ENCODE peak calls at places on chromosomes 3 and 15, in nine cellular contexts. One of them, this sample, is unnamed.

GRCh38 chr3:17850448-17850847 is 108.0 kb upstream of the TBC1D5 start:
- DNase-seq in upper lobe of right lung: no peak
- DNase-seq in neural progenitor cell: no peak
- DNase-seq in fibroblast of pulmonary artery: peak
- DNase-seq in cardiac muscle cell: peak
- DNase-seq in stimulated activated CD4-positive, alpha-beta T cell treated with anti-CD3 and anti-CD28 coated beads, Interleukin-2, amount 100 ng/mL, for 24 hours: no peak
- DNase-seq in AG08396: no peak
- DNase-seq in germinal center: no peak
- DNase-seq in iPS DF 19.7: no peak
- DNase-seq in this sample: no peak

GRCh38 chr15:68818088-68818670 is 2.5 kb downstream of the ANP32A start:
- DNase-seq in upper lobe of right lung: peak
- DNase-seq in neural progenitor cell: peak
- DNase-seq in fibroblast of pulmonary artery: peak
- DNase-seq in cardiac muscle cell: peak
- DNase-seq in stimulated activated CD4-positive, alpha-beta T cell treated with anti-CD3 and anti-CD28 coated beads, Interleukin-2, amount 100 ng/mL, for 24 hours: peak
- DNase-seq in AG08396: peak
- DNase-seq in germinal center: peak
- DNase-seq in iPS DF 19.7: no peak
- DNase-seq in this sample: no peak

GRCh38 chr15:89575656-89576416 is 567 bp downstream of the TICRR start:
- DNase-seq in upper lobe of right lung: no peak
- DNase-seq in neural progenitor cell: peak
- DNase-seq in fibroblast of pulmonary artery: no peak
- DNase-seq in cardiac muscle cell: peak
- DNase-seq in stimulated activated CD4-positive, alpha-beta T cell treated with anti-CD3 and anti-CD28 coated beads, Interleukin-2, amount 100 ng/mL, for 24 hours: peak
- DNase-seq in AG08396: no peak
- DNase-seq in germinal center: peak
- DNase-seq in iPS DF 19.7: no peak
- DNase-seq in this sample: no peak

GRCh38 chr3:173128633-173129032 is 12.4 kb downstream of the SPATA16 start:
- DNase-seq in upper lobe of right lung: no peak
- DNase-seq in neural progenitor cell: no peak
- DNase-seq in fibroblast of pulmonary artery: no peak
- DNase-seq in cardiac muscle cell: no peak
- DNase-seq in stimulated activated CD4-positive, alpha-beta T cell treated with anti-CD3 and anti-CD28 coated beads, Interleukin-2, amount 100 ng/mL, for 24 hours: no peak
- DNase-seq in AG08396: no peak
- DNase-seq in germinal center: no peak
- DNase-seq in iPS DF 19.7: no peak
- DNase-seq in this sample: no peak

GRCh38 chr3:189167027-189167766 is 4.6 kb upstream of the TPRG1 start:
- DNase-seq in upper lobe of right lung: peak
- DNase-seq in neural progenitor cell: no peak
- DNase-seq in fibroblast of pulmonary artery: no peak
- DNase-seq in cardiac muscle cell: no peak
- DNase-seq in stimulated activated CD4-positive, alpha-beta T cell treated with anti-CD3 and anti-CD28 coated beads, Interleukin-2, amount 100 ng/mL, for 24 hours: peak
- DNase-seq in AG08396: no peak
- DNase-seq in germinal center: no peak
- DNase-seq in iPS DF 19.7: no peak
- DNase-seq in this sample: no peak

GRCh38 chr3:24810881-24811280 is 316.2 kb upstream of the THRB start:
- DNase-seq in upper lobe of right lung: no peak
- DNase-seq in neural progenitor cell: no peak
- DNase-seq in fibroblast of pulmonary artery: no peak
- DNase-seq in cardiac muscle cell: peak
- DNase-seq in stimulated activated CD4-positive, alpha-beta T cell treated with anti-CD3 and anti-CD28 coated beads, Interleukin-2, amount 100 ng/mL, for 24 hours: no peak
- DNase-seq in AG08396: no peak
- DNase-seq in germinal center: no peak
- DNase-seq in iPS DF 19.7: no peak
- DNase-seq in this sample: no peak

GRCh38 chr15:97652700-97653167 is 307.8 kb upstream of the ARRDC4 start:
- DNase-seq in upper lobe of right lung: no peak
- DNase-seq in neural progenitor cell: peak
- DNase-seq in fibroblast of pulmonary artery: no peak
- DNase-seq in cardiac muscle cell: no peak
- DNase-seq in stimulated activated CD4-positive, alpha-beta T cell treated with anti-CD3 and anti-CD28 coated beads, Interleukin-2, amount 100 ng/mL, for 24 hours: no peak
- DNase-seq in AG08396: no peak
- DNase-seq in germinal center: no peak
- DNase-seq in iPS DF 19.7: no peak
- DNase-seq in this sample: no peak

GRCh38 chr3:14532691-14533456 is 7.3 kb downstream of the GRIP2 start:
- DNase-seq in upper lobe of right lung: no peak
- DNase-seq in neural progenitor cell: peak
- DNase-seq in fibroblast of pulmonary artery: no peak
- DNase-seq in cardiac muscle cell: peak
- DNase-seq in stimulated activated CD4-positive, alpha-beta T cell treated with anti-CD3 and anti-CD28 coated beads, Interleukin-2, amount 100 ng/mL, for 24 hours: no peak
- DNase-seq in AG08396: no peak
- DNase-seq in germinal center: no peak
- DNase-seq in iPS DF 19.7: peak
- DNase-seq in this sample: no peak

GRCh38 chr3:54873059-54873695 is 54.7 kb downstream of the LRTM1 start:
- DNase-seq in upper lobe of right lung: no peak
- DNase-seq in neural progenitor cell: no peak
- DNase-seq in fibroblast of pulmonary artery: no peak
- DNase-seq in cardiac muscle cell: no peak
- DNase-seq in stimulated activated CD4-positive, alpha-beta T cell treated with anti-CD3 and anti-CD28 coated beads, Interleukin-2, amount 100 ng/mL, for 24 hours: no peak
- DNase-seq in AG08396: no peak
- DNase-seq in germinal center: no peak
- DNase-seq in iPS DF 19.7: no peak
- DNase-seq in this sample: no peak

GRCh38 chr3:171384101-171384891 is 75.9 kb downstream of the TNIK start:
- DNase-seq in upper lobe of right lung: no peak
- DNase-seq in neural progenitor cell: no peak
- DNase-seq in fibroblast of pulmonary artery: no peak
- DNase-seq in cardiac muscle cell: no peak
- DNase-seq in stimulated activated CD4-positive, alpha-beta T cell treated with anti-CD3 and anti-CD28 coated beads, Interleukin-2, amount 100 ng/mL, for 24 hours: no peak
- DNase-seq in AG08396: no peak
- DNase-seq in germinal center: no peak
- DNase-seq in iPS DF 19.7: no peak
- DNase-seq in this sample: no peak

GRCh38 chr3:197154-197855 is 742 bp downstream of the CHL1 start:
- DNase-seq in upper lobe of right lung: peak
- DNase-seq in neural progenitor cell: peak
- DNase-seq in fibroblast of pulmonary artery: no peak
- DNase-seq in cardiac muscle cell: no peak
- DNase-seq in stimulated activated CD4-positive, alpha-beta T cell treated with anti-CD3 and anti-CD28 coated beads, Interleukin-2, amount 100 ng/mL, for 24 hours: no peak
- DNase-seq in AG08396: peak
- DNase-seq in germinal center: peak
- DNase-seq in iPS DF 19.7: no peak
- DNase-seq in this sample: no peak

GRCh38 chr15:65327651-65328393 is 23.3 kb downstream of the RNU5B-1 start:
- DNase-seq in upper lobe of right lung: no peak
- DNase-seq in neural progenitor cell: no peak
- DNase-seq in fibroblast of pulmonary artery: no peak
- DNase-seq in cardiac muscle cell: no peak
- DNase-seq in stimulated activated CD4-positive, alpha-beta T cell treated with anti-CD3 and anti-CD28 coated beads, Interleukin-2, amount 100 ng/mL, for 24 hours: no peak
- DNase-seq in AG08396: peak
- DNase-seq in germinal center: no peak
- DNase-seq in iPS DF 19.7: no peak
- DNase-seq in this sample: no peak

GRCh38 chr15:74962671-74963070 is 6.1 kb upstream of the RPP25 start:
- DNase-seq in upper lobe of right lung: no peak
- DNase-seq in neural progenitor cell: no peak
- DNase-seq in fibroblast of pulmonary artery: no peak
- DNase-seq in cardiac muscle cell: no peak
- DNase-seq in stimulated activated CD4-positive, alpha-beta T cell treated with anti-CD3 and anti-CD28 coated beads, Interleukin-2, amount 100 ng/mL, for 24 hours: no peak
- DNase-seq in AG08396: no peak
- DNase-seq in germinal center: no peak
- DNase-seq in iPS DF 19.7: no peak
- DNase-seq in this sample: no peak

GRCh38 chr3:150589759-150590158 is 13.4 kb upstream of the SELENOT start:
- DNase-seq in upper lobe of right lung: no peak
- DNase-seq in neural progenitor cell: no peak
- DNase-seq in fibroblast of pulmonary artery: no peak
- DNase-seq in cardiac muscle cell: no peak
- DNase-seq in stimulated activated CD4-positive, alpha-beta T cell treated with anti-CD3 and anti-CD28 coated beads, Interleukin-2, amount 100 ng/mL, for 24 hours: no peak
- DNase-seq in AG08396: no peak
- DNase-seq in germinal center: no peak
- DNase-seq in iPS DF 19.7: no peak
- DNase-seq in this sample: no peak

GRCh38 chr15:41659855-41660234 is 360 bp upstream of the MGA start:
- DNase-seq in upper lobe of right lung: no peak
- DNase-seq in neural progenitor cell: no peak
- DNase-seq in fibroblast of pulmonary artery: no peak
- DNase-seq in cardiac muscle cell: no peak
- DNase-seq in stimulated activated CD4-positive, alpha-beta T cell treated with anti-CD3 and anti-CD28 coated beads, Interleukin-2, amount 100 ng/mL, for 24 hours: no peak
- DNase-seq in AG08396: no peak
- DNase-seq in germinal center: no peak
- DNase-seq in iPS DF 19.7: no peak
- DNase-seq in this sample: peak

GRCh38 chr15:66789029-66790025 is 87.3 kb downstream of the SMAD6 start:
- DNase-seq in upper lobe of right lung: peak
- DNase-seq in neural progenitor cell: no peak
- DNase-seq in fibroblast of pulmonary artery: peak
- DNase-seq in cardiac muscle cell: peak
- DNase-seq in stimulated activated CD4-positive, alpha-beta T cell treated with anti-CD3 and anti-CD28 coated beads, Interleukin-2, amount 100 ng/mL, for 24 hours: peak
- DNase-seq in AG08396: peak
- DNase-seq in germinal center: no peak
- DNase-seq in iPS DF 19.7: peak
- DNase-seq in this sample: no peak

GRCh38 chr3:123096126-123096525 is 29.3 kb downstream of the PDIA5 start:
- DNase-seq in upper lobe of right lung: no peak
- DNase-seq in neural progenitor cell: no peak
- DNase-seq in fibroblast of pulmonary artery: no peak
- DNase-seq in cardiac muscle cell: no peak
- DNase-seq in stimulated activated CD4-positive, alpha-beta T cell treated with anti-CD3 and anti-CD28 coated beads, Interleukin-2, amount 100 ng/mL, for 24 hours: no peak
- DNase-seq in AG08396: no peak
- DNase-seq in germinal center: no peak
- DNase-seq in iPS DF 19.7: no peak
- DNase-seq in this sample: no peak

GRCh38 chr15:69321041-69321554 is 22.4 kb downstream of the PAQR5 start:
- DNase-seq in upper lobe of right lung: no peak
- DNase-seq in neural progenitor cell: no peak
- DNase-seq in fibroblast of pulmonary artery: peak
- DNase-seq in cardiac muscle cell: peak
- DNase-seq in stimulated activated CD4-positive, alpha-beta T cell treated with anti-CD3 and anti-CD28 coated beads, Interleukin-2, amount 100 ng/mL, for 24 hours: no peak
- DNase-seq in AG08396: no peak
- DNase-seq in germinal center: no peak
- DNase-seq in iPS DF 19.7: no peak
- DNase-seq in this sample: no peak

GRCh38 chr15:83854950-83855707 is 201.2 kb downstream of the ADAMTSL3 start:
- DNase-seq in upper lobe of right lung: no peak
- DNase-seq in neural progenitor cell: no peak
- DNase-seq in fibroblast of pulmonary artery: peak
- DNase-seq in cardiac muscle cell: peak
- DNase-seq in stimulated activated CD4-positive, alpha-beta T cell treated with anti-CD3 and anti-CD28 coated beads, Interleukin-2, amount 100 ng/mL, for 24 hours: no peak
- DNase-seq in AG08396: no peak
- DNase-seq in germinal center: no peak
- DNase-seq in iPS DF 19.7: no peak
- DNase-seq in this sample: no peak

GRCh38 chr15:94324117-94324826 is 92.9 kb downstream of the MCTP2 start:
- DNase-seq in upper lobe of right lung: no peak
- DNase-seq in neural progenitor cell: peak
- DNase-seq in fibroblast of pulmonary artery: peak
- DNase-seq in cardiac muscle cell: peak
- DNase-seq in stimulated activated CD4-positive, alpha-beta T cell treated with anti-CD3 and anti-CD28 coated beads, Interleukin-2, amount 100 ng/mL, for 24 hours: peak
- DNase-seq in AG08396: peak
- DNase-seq in germinal center: peak
- DNase-seq in iPS DF 19.7: peak
- DNase-seq in this sample: no peak

GRCh38 chr3:108489776-108490175 is 20.6 kb downstream of the MYH15 start:
- DNase-seq in upper lobe of right lung: no peak
- DNase-seq in neural progenitor cell: peak
- DNase-seq in fibroblast of pulmonary artery: peak
- DNase-seq in cardiac muscle cell: peak
- DNase-seq in stimulated activated CD4-positive, alpha-beta T cell treated with anti-CD3 and anti-CD28 coated beads, Interleukin-2, amount 100 ng/mL, for 24 hours: peak
- DNase-seq in AG08396: peak
- DNase-seq in germinal center: peak
- DNase-seq in iPS DF 19.7: no peak
- DNase-seq in this sample: no peak